ENCODE peak calls at places on chromosomes 6 and 20, in eight cellular contexts. I, K, M, U, N, F, R and Z are unnamed samples.
A peak's percentile ranks its signal among the peaks of the same experiment; 100 is the strongest.

GRCh38 chr20:57851025-57851682 is 141.3 kb upstream of the PMEPA1 start:
- DNase-seq in F (no peak), K (no peak), U (no peak), N (no peak), R (no peak), I (no peak), M (no peak), Z (no peak)

GRCh38 chr6:5624256-5624655 is 362.9 kb downstream of the FARS2 start:
- DNase-seq in F (no peak), M (no peak), K (no peak), I (no peak), N (no peak), R (no peak), U (no peak), Z (no peak)

GRCh38 chr20:5127204-5127858 is 523 bp downstream of the CDS2 start:
- DNase-seq in U (peak; percentile 52), I (peak; percentile 81), M (peak; percentile 56), N (peak; percentile 45), F (peak; percentile 62), R (peak; percentile 70), K (peak; percentile 32), Z (peak; percentile 70)

GRCh38 chr6:56739836-56740815 is 97.4 kb upstream of the DST start:
- DNase-seq in F (no peak), I (no peak), K (no peak), N (no peak), R (no peak), U (no peak), M (no peak), Z (no peak)

GRCh38 chr6:6494677-6495076 is 93.8 kb upstream of the LY86 start:
- DNase-seq in F (no peak), U (peak; percentile 79), R (peak; percentile 30), N (peak; percentile 18), I (peak; percentile 32), M (no peak), K (peak; percentile 52), Z (peak; percentile 83)

GRCh38 chr6:27591660-27592059 is 118.8 kb upstream of the ZNF184 start:
- DNase-seq in I (no peak), F (no peak), R (peak; percentile 56), M (peak; percentile 80), U (peak; percentile 31), K (peak; percentile 7), N (peak; percentile 59), Z (peak; percentile 80)

GRCh38 chr6:131651782-131652181 is 14.7 kb downstream of the ENPP3 start:
- DNase-seq in M (no peak), I (no peak), K (peak; percentile 79), F (no peak), U (no peak), R (no peak), N (peak; percentile 27), Z (no peak)

GRCh38 chr6:169452117-169452868 is 198.6 kb upstream of the THBS2 start:
- DNase-seq in I (no peak), K (no peak), F (no peak), U (no peak), N (peak; percentile 65), M (peak; percentile 82), R (no peak), Z (peak; percentile 77)

GRCh38 chr20:41617059-41617921 is 887 bp downstream of the CHD6 start:
- DNase-seq in U (peak; percentile 43), M (peak; percentile 26), I (peak; percentile 44), K (peak; percentile 22), N (peak; percentile 63), R (peak; percentile 30), F (peak; percentile 12), Z (peak; percentile 59)

GRCh38 chr20:62819494-62820174 is 2.8 kb downstream of the COL9A3 start:
- DNase-seq in U (no peak), M (peak; percentile 70), F (no peak), R (peak; percentile 22), N (peak; percentile 51), K (no peak), I (no peak), Z (no peak)

GRCh38 chr6:169654590-169655391 is 47.0 kb downstream of the WDR27 start:
- DNase-seq in N (peak; percentile 49), I (peak; percentile 77), M (peak; percentile 21), R (no peak), K (no peak), F (peak; percentile 50), U (no peak), Z (peak; percentile 76)

GRCh38 chr6:90086517-90086916 is 192.2 kb downstream of the GJA10 start:
- DNase-seq in N (no peak), F (no peak), K (no peak), R (peak; percentile 2), I (no peak), U (no peak), M (peak; percentile 64), Z (no peak)

GRCh38 chr20:3577366-3577765 is 85.8 kb downstream of the GFRA4 start:
- DNase-seq in N (no peak), F (no peak), M (no peak), U (no peak), K (no peak), R (no peak), I (no peak), Z (no peak)

GRCh38 chr6:52590634-52590985 is 13.8 kb upstream of the TRAM2 start:
- DNase-seq in R (no peak), U (no peak), I (no peak), F (no peak), N (no peak), M (peak; percentile 56), K (no peak), Z (no peak)

GRCh38 chr20:46549188-46549967 is 1.1 kb downstream of the OCSTAMP start:
- DNase-seq in U (no peak), I (no peak), N (no peak), K (no peak), F (no peak), M (no peak), R (no peak), Z (no peak)

GRCh38 chr6:162029873-162030576 is 697.5 kb downstream of the PRKN start:
- DNase-seq in N (no peak), U (no peak), F (no peak), K (no peak), M (no peak), I (no peak), R (no peak), Z (no peak)